ENCODE peak calls at places on chromosomes 4 and X, in ten cellular contexts. C is CD4-positive, alpha-beta memory T cell; J is T-helper 2 cell; N is stimulated activated CD4-positive, alpha-beta T cell treated with anti-CD3 and anti-CD28 coated beads, Interleukin-2, amount 100 ng/mL, for 48 hours; M is RPMI8226; K is M059J; S is NCI-H524 treated with DMSO at 0.1 percent for 48 hours; Y is stimulated activated CD8-positive, alpha-beta memory T cell treated with anti-CD3 and anti-CD28 coated beads, Interleukin-4, amount 100 ng/mL, for 4 hours; R is HCT116; X is MCF 10A. H is an unnamed sample.
A peak's percentile ranks its signal among the peaks of the same experiment; 100 is the strongest.

GRCh38 chr4:101210331-101210730 is 137.0 kb downstream of the PPP3CA start:
- DNase-seq in M (no peak), Y (no peak), J (no peak), N (no peak), K (no peak), C (no peak), R (no peak), X (no peak), S (no peak), H (no peak)

GRCh38 chrX:14529288-14529989 is at the start of gene GLRA2:
- DNase-seq in M (peak; percentile 19), Y (no peak), K (peak; percentile 7), N (no peak), X (peak; percentile 50), R (no peak), C (no peak), J (no peak), S (no peak), H (peak; percentile 56)

GRCh38 chr4:159242427-159242826 is 139.5 kb downstream of the RAPGEF2 start:
- DNase-seq in X (no peak), M (no peak), C (no peak), K (no peak), N (no peak), R (no peak), J (no peak), S (no peak), Y (no peak), H (no peak)

GRCh38 chr4:172983014-172983413 is 185.6 kb upstream of the GALNT7 start:
- DNase-seq in J (no peak), K (no peak), S (no peak), M (no peak), Y (no peak), R (no peak), X (peak; percentile 38), C (no peak), N (no peak), H (no peak)

GRCh38 chr4:58138786-58139185 is 1028.6 kb upstream of the IGFBP7 start:
- DNase-seq in K (no peak), M (no peak), C (no peak), S (peak; percentile 75), X (no peak), N (no peak), Y (no peak), J (no peak), R (no peak), H (no peak)

GRCh38 chr4:47222276-47222675 is 190.9 kb downstream of the GABRB1 start:
- DNase-seq in C (no peak), M (no peak), N (no peak), R (no peak), X (peak; percentile 8), S (no peak), J (no peak), K (peak; percentile 20), Y (no peak), H (no peak)

GRCh38 chrX:128310912-128311311 is 258.7 kb upstream of the ACTRT1 start:
- DNase-seq in N (no peak), K (no peak), R (no peak), X (no peak), S (no peak), Y (no peak), J (no peak), M (no peak), C (no peak), H (no peak)

GRCh38 chr4:79442422-79442821 is 34.4 kb upstream of the GK2 start:
- DNase-seq in J (no peak), X (peak; percentile 48), S (no peak), K (no peak), C (no peak), Y (no peak), M (no peak), R (no peak), N (no peak), H (no peak)

GRCh38 chr4:43716721-43717395 is 731.8 kb downstream of the KCTD8 start:
- DNase-seq in K (no peak), C (no peak), J (no peak), R (no peak), X (no peak), N (no peak), S (peak; percentile 27), Y (no peak), M (no peak), H (no peak)

GRCh38 chrX:150899191-150899757 is 806 bp upstream of the CD99L2 start:
- DNase-seq in R (no peak), Y (no peak), K (peak; percentile 56), J (peak; percentile 0), S (peak; percentile 14), C (peak; percentile 29), X (no peak), M (peak; percentile 67), N (peak; percentile 3), H (peak; percentile 28)

GRCh38 chrX:50386520-50386919 is 84.1 kb downstream of the DGKK start:
- DNase-seq in X (no peak), J (no peak), Y (no peak), C (no peak), N (no peak), S (no peak), K (no peak), M (no peak), R (no peak), H (no peak)

GRCh38 chr4:105988671-105989070 is 93.4 kb downstream of the NPNT start:
- DNase-seq in Y (no peak), S (no peak), J (no peak), N (no peak), R (no peak), C (no peak), K (no peak), X (no peak), M (no peak), H (no peak)

GRCh38 chr4:59127748-59128147 is 2017.6 kb upstream of the IGFBP7 start:
- DNase-seq in X (no peak), C (no peak), R (no peak), M (no peak), Y (no peak), S (no peak), J (no peak), K (no peak), N (no peak), H (peak; percentile 59)

GRCh38 chr4:165115301-165115700 is 2.6 kb upstream of the TMEM192 start:
- DNase-seq in K (no peak), S (no peak), N (no peak), J (no peak), M (no peak), Y (no peak), C (no peak), R (no peak), X (no peak), H (no peak)

GRCh38 chr4:86818845-86819244 is 30.3 kb downstream of the SLC10A6 start:
- DNase-seq in M (no peak), N (no peak), R (no peak), Y (no peak), S (no peak), X (no peak), C (no peak), J (no peak), K (no peak), H (no peak)

GRCh38 chrX:97531824-97532223 is 648.1 kb downstream of the RPA4 start:
- DNase-seq in S (no peak), N (no peak), C (no peak), R (no peak), Y (no peak), M (no peak), K (no peak), J (no peak), X (no peak), H (no peak)